ENCODE peak calls at places on chromosomes 6 and 20, in four cellular contexts. G, J, M and A are unnamed samples.

GRCh38 chr6:149909701-149910470 is 12.0 kb upstream of the RAET1E start:
- DNase-seq in J (no peak), M (no peak), G (no peak), A (no peak)

GRCh38 chr6:3825331-3825831 is 23.8 kb upstream of the FAM50B start:
- DNase-seq in M (peak), J (no peak), G (peak), A (no peak)

GRCh38 chr20:35739294-35740163 is 2.5 kb downstream of the RBM39 start:
- DNase-seq in G (no peak), J (no peak), M (no peak), A (no peak)

GRCh38 chr6:54267798-54268197 is 40.4 kb upstream of the TINAG start:
- DNase-seq in M (no peak), G (no peak), J (peak), A (no peak)

GRCh38 chr20:51122931-51123658 is 100.2 kb upstream of the KCNG1 start:
- DNase-seq in J (no peak), M (no peak), G (no peak), A (no peak)

GRCh38 chr6:135014353-135014832 is 40.2 kb downstream of the HBS1L start:
- DNase-seq in M (no peak), J (no peak), G (no peak), A (no peak)

GRCh38 chr6:117840541-117840983 is 66.5 kb upstream of the SLC35F1 start:
- DNase-seq in G (no peak), J (peak), M (no peak), A (no peak)

GRCh38 chr6:149482542-149483261 is 2.1 kb downstream of the ZC3H12D start:
- DNase-seq in M (no peak), J (no peak), G (peak), A (no peak)

GRCh38 chr6:21582651-21583050 is 10.9 kb upstream of the SOX4 start:
- DNase-seq in M (no peak), G (no peak), J (no peak), A (no peak)

GRCh38 chr6:35071347-35071994 is 69.7 kb downstream of the TCP11 start:
- DNase-seq in M (no peak), G (peak), J (no peak), A (no peak)

GRCh38 chr6:137601471-137601870 is 107.3 kb upstream of the OLIG3 start:
- DNase-seq in G (no peak), M (no peak), J (no peak), A (no peak)

GRCh38 chr6:137813308-137813707 is 53.8 kb upstream of the TNFAIP3 start:
- DNase-seq in M (no peak), G (no peak), J (no peak), A (no peak)

GRCh38 chr20:14622796-14623195 is 285.4 kb upstream of the FLRT3 start:
- DNase-seq in J (peak), G (no peak), M (no peak), A (no peak)

GRCh38 chr20:55576981-55577380 is 428.3 kb downstream of the CBLN4 start:
- DNase-seq in G (no peak), J (no peak), M (no peak), A (no peak)

GRCh38 chr20:1469925-1470571 is 3.4 kb upstream of the NSFL1C start:
- DNase-seq in M (peak), J (peak), G (peak), A (peak)

GRCh38 chr6:56760842-56761241 is 118.2 kb upstream of the DST start:
- DNase-seq in J (no peak), G (no peak), M (no peak), A (no peak)

GRCh38 chr6:148884461-148884860 is 137.6 kb downstream of the UST start:
- DNase-seq in G (no peak), J (no peak), M (no peak), A (no peak)

GRCh38 chr6:168456907-168457771 is 16.2 kb downstream of the SMOC2 start:
- DNase-seq in G (no peak), M (no peak), J (no peak), A (no peak)

GRCh38 chr20:4059631-4060030 is 44.3 kb upstream of the RNF24 start:
- DNase-seq in G (no peak), M (no peak), J (no peak), A (no peak)

GRCh38 chr6:31727717-31728671 is 1.1 kb downstream of the DDAH2 start:
- DNase-seq in G (no peak), M (peak), J (no peak), A (no peak)

GRCh38 chr6:31728767-31729514 is at the start of gene DDAH2:
- DNase-seq in J (no peak), M (no peak), G (peak), A (no peak)

GRCh38 chr6:31730631-31731086 is 1.6 kb upstream of the DDAH2 start:
- DNase-seq in M (no peak), G (no peak), J (no peak), A (no peak)

GRCh38 chr6:31729979-31730630 is 1.0 kb upstream of the DDAH2 start:
- DNase-seq in M (peak), G (peak), J (peak), A (peak)

GRCh38 chr6:31729515-31729978 is 448 bp upstream of the DDAH2 start:
- DNase-seq in G (peak), J (peak), M (peak), A (peak)
- TF ChIP-seq CTCF in G (no peak), J (peak), M (no peak), A (peak)

GRCh38 chr6:130259557-130259956 is 36.8 kb upstream of the SAMD3 start:
- DNase-seq in G (no peak), M (no peak), J (no peak), A (no peak)
- H3K4me3 ChIP-seq in G (no peak), M (no peak), J (no peak), A (no peak)

GRCh38 chr20:59082981-59083380 is 40.4 kb upstream of the PRELID3B start:
- DNase-seq in G (no peak), J (no peak), M (no peak), A (no peak)

GRCh38 chr20:59081036-59081435 is 38.5 kb upstream of the PRELID3B start:
- DNase-seq in M (no peak), J (no peak), G (no peak), A (no peak)

GRCh38 chr20:59078231-59078630 is 35.6 kb upstream of the PRELID3B start:
- DNase-seq in J (no peak), M (no peak), G (no peak), A (no peak)

GRCh38 chr20:59084041-59084841 is 41.7 kb upstream of the PRELID3B start:
- DNase-seq in J (no peak), G (no peak), M (no peak), A (no peak)

DNA sequence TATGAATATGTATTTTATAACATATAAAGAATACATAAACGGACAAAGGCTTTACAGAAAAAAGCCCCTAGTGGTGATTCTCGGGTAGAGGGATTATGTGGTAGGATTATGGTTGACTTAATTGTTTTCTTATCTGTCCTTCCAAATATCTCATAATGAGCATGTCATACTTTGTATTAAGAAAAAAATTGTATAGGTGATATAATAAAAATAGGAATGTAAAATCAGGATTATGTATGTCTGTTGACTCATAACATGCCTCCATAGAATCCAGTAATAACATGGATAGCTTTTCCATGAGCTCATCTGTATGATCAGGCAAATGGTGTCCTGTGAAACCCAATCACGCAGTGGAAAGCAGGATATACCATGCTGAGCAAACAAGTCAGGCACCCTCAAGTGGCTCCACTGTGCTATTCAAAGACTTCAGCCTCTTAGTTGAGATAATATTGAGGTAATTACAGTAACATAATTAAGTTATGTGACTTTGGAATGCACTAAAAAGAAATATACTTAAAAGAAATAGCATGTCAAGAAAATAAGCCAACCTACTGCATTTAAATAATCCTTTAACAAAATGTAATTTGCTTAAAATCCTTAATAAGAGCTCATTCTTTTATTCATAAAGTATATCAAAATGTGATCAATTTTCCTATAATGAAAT is 39.6 kb upstream of the PRELID3B start:
- DNase-seq in M (no peak), G (no peak), J (no peak), A (no peak)
- TF ChIP-seq CTCF in M (no peak), G (peak), J (peak), A (peak)

DNA sequence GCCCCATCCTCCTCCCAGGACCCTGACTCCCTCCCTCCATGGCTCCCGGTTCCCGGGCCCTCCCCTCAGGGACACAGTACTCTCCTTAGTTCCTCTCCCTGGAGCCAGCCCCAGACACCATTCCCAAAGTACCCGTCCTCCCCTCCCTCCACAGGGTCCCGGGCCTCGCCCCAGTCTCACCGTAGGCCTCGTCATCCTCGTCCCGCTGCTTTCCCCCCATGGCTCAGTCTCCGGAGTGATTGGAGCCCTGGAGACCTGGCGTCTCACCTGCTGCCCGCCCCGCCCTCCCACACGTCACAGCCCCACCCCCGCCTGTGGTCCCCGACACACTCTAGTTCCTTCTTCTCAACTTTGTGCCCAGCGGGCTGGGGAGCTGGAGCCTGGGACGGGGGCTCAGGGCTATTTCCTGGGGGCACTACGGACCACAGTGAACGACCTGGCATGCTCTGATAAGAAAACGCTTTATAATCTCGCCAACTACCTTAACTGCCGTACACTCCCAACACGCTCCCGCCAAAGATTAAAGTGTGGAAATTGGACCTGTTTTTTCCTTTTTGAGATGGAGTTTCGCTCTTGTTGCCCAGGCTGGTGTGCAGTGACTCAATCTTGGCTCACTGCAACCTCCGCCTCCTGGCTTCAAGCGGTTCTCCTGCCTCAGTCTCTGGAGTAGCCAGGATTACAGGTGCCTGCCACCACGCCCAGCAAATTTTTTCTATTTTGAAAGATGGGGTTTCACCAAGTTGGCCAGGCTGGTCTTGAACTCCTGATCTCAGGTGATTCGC is at the start of gene SLC44A4:
- DNase-seq in M (no peak), G (no peak), J (no peak), A (no peak)
- H3K4me3 ChIP-seq in M (no peak), G (peak), J (no peak), A (no peak)

GRCh38 chr6:29925341-29926080 is 16.8 kb upstream of the HLA-A start:
- DNase-seq in M (no peak), G (no peak), J (no peak), A (no peak)

GRCh38 chr6:29926081-29926794 is 16.1 kb upstream of the HLA-A start:
- DNase-seq in G (no peak), M (no peak), J (no peak), A (no peak)

GRCh38 chr6:29924731-29925130 is 17.6 kb upstream of the HLA-A start:
- DNase-seq in G (no peak), M (no peak), J (no peak), A (no peak)

GRCh38 chr6:29927841-29928388 is 14.4 kb upstream of the HLA-A start:
- DNase-seq in G (no peak), M (no peak), J (no peak), A (no peak)

DNA sequence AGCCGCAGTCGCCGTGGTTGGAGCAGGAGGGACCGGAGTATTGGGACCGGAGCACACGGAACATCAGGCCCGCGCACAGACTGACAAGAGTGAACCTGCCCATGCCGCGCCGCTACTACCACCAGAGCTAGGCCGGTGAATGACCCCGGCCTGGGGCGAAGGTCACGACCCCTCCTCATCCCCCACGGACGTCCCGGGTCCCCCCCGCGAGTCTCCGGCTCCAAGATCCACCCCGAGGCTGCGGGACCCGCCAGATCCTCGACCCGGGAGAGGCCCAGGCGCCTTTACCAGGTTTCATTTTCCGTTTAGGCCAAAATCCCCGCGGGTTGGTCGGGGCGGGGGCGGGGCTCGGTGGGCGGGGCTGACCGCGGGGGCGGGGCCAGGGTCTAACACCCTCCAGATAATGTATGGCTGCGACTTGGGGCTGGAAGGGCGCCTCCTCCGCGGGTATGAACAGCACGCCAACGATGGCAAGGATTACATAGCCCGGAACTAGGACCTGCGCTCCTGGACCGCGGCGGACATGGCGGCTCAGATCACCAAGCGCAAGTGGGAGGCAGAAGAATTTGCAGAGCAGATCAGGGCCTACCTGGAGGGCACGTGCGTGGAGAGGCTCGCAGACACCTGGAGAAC is 15.4 kb upstream of the HLA-A start:
- DNase-seq in J (peak), G (peak), M (peak), A (no peak)
- TF ChIP-seq CTCF in J (no peak), G (no peak), M (no peak), A (no peak)

GRCh38 chr6:105993341-105993740 is 92.8 kb upstream of the PRDM1 start:
- DNase-seq in J (no peak), G (no peak), M (no peak), A (no peak)

GRCh38 chr6:105992315-105992961 is 93.7 kb upstream of the PRDM1 start:
- DNase-seq in G (peak), J (peak), M (peak), A (no peak)

GRCh38 chr6:105994522-105995402 is 91.4 kb upstream of the PRDM1 start:
- DNase-seq in G (peak), J (peak), M (peak), A (no peak)

GRCh38 chr6:105993769-105994521 is 92.2 kb upstream of the PRDM1 start:
- DNase-seq in M (peak), G (peak), J (no peak), A (no peak)

DNA sequence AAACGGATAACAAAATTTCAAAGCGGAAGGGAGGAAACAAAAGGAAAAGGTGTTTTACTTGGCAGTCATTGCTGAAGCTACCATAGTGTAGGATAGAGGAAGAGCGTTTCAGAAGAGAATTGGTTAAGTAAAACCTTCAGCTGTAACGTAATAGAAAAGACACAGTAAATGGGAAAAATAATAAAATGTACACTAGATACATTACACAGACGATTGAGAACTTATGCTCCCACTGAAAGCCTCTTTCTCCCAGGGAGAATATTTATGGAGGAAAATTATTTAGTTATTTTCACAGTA is 90.8 kb upstream of the PRDM1 start:
- DNase-seq in J (no peak), G (no peak), M (no peak), A (no peak)
- H3K4me3 ChIP-seq in J (peak), G (peak), M (peak), A (peak)

GRCh38 chr20:23245553-23246128 is 105.0 kb upstream of the NXT1 start:
- DNase-seq in J (peak), G (peak), M (peak), A (no peak)
- TF ChIP-seq CTCF in J (peak), G (peak), M (peak), A (peak)